ENCODE peak calls at places on chromosomes 1 and 21, in seven cellular contexts. A is right cardiac atrium; D is NCI-H1048; E is activated CD4-positive, alpha-beta T cell treated with anti-CD3 and anti-CD28 coated beads for 48 hours; X is fibroblast of lung; N is tibial nerve; K is KBM-7. C is an unnamed sample.

GRCh38 chr21:23574932-23575331 is 2032.3 kb downstream of the MRPL39 start:
- DNase-seq in A (no peak), D (no peak), E (no peak), X (no peak), N (no peak), K (no peak), C (no peak)

GRCh38 chr1:113046569-113046968 is 26.4 kb upstream of the LRIG2 start:
- DNase-seq in A (no peak), D (no peak), E (no peak), X (no peak), N (no peak), K (peak; percentile 81), C (peak; percentile 5)

GRCh38 chr1:77783141-77783540 is 3.7 kb downstream of the MIGA1 start:
- DNase-seq in A (no peak), D (no peak), E (no peak), X (no peak), N (no peak), K (no peak), C (no peak)

GRCh38 chr1:173876732-173877131 is 8.6 kb downstream of the ZBTB37 start:
- DNase-seq in A (no peak), D (no peak), E (no peak), X (no peak), N (no peak), K (no peak), C (no peak)

GRCh38 chr1:200181861-200182260 is 154.4 kb downstream of the NR5A2 start:
- DNase-seq in A (no peak), D (no peak), E (no peak), X (no peak), N (no peak), K (no peak), C (no peak)

GRCh38 chr1:158537609-158538008 is 16.6 kb downstream of the OR6Y1 start:
- DNase-seq in A (no peak), D (no peak), E (no peak), X (no peak), N (no peak), K (no peak), C (no peak)

GRCh38 chr1:184595609-184596008 is 159.0 kb downstream of the EDEM3 start:
- DNase-seq in A (no peak), D (no peak), E (no peak), X (peak; percentile 64), N (no peak), K (no peak), C (no peak)

GRCh38 chr1:58155418-58156123 is 391.0 kb downstream of the OMA1 start:
- DNase-seq in A (no peak), D (no peak), E (no peak), X (no peak), N (no peak), K (peak; percentile 59), C (no peak)

GRCh38 chr1:26340047-26340481 is 13.9 kb downstream of the CRYBG2 start:
- DNase-seq in A (no peak), D (no peak), E (no peak), X (no peak), N (no peak), K (no peak), C (no peak)

GRCh38 chr1:43853161-43853921 is 80.3 kb upstream of the ARTN start:
- DNase-seq in A (peak; percentile 53), D (no peak), E (no peak), X (peak; percentile 89), N (peak; percentile 48), K (peak; percentile 87), C (peak; percentile 91)

GRCh38 chr1:71046891-71047634 is 553 bp downstream of the PTGER3 start:
- DNase-seq in A (no peak), D (no peak), E (peak; percentile 27), X (no peak), N (no peak), K (peak; percentile 17), C (no peak)

GRCh38 chr1:218317061-218317460 is 28.1 kb upstream of the TGFB2 start:
- DNase-seq in A (no peak), D (no peak), E (no peak), X (no peak), N (no peak), K (no peak), C (no peak)

GRCh38 chr1:47978486-47978885 is 18.7 kb downstream of the TRABD2B start:
- DNase-seq in A (no peak), D (no peak), E (no peak), X (no peak), N (no peak), K (no peak), C (no peak)

C was measured in SK-N-MC.